ENCODE peak calls at places on chromosome 5, in ten cellular contexts. Y, J, B, V, W, H, I, Q, D and Z are unnamed samples.
A peak's percentile ranks its signal among the peaks of the same experiment; 100 is the strongest.

GRCh38 chr5:104942735-104943134 is 1380.1 kb upstream of the NUDT12 start:
- DNase-seq in Y (no peak), B (no peak), H (no peak), D (no peak), V (no peak), Q (no peak), I (no peak), W (no peak), J (no peak), Z (no peak)

GRCh38 chr5:19739691-19740090 is 248.3 kb downstream of the CDH18 start:
- DNase-seq in W (no peak), I (no peak), D (peak; percentile 16), B (no peak), V (no peak), J (peak; percentile 25), Q (no peak), H (no peak), Y (no peak), Z (no peak)

GRCh38 chr5:129460951-129461815 is 1.1 kb downstream of the ADAMTS19 start:
- DNase-seq in V (peak; percentile 63), W (peak; percentile 25), Y (peak; percentile 28), I (peak; percentile 4), D (peak; percentile 71), J (no peak), H (no peak), B (peak; percentile 45), Q (peak; percentile 51), Z (peak; percentile 86)

GRCh38 chr5:115109388-115109787 is 60.3 kb downstream of the TRIM36 start:
- DNase-seq in V (no peak), W (no peak), B (no peak), I (no peak), Y (no peak), D (no peak), Q (no peak), J (no peak), H (no peak), Z (no peak)

GRCh38 chr5:81884871-81885270 is 87.0 kb upstream of the ATG10 start:
- DNase-seq in W (no peak), Y (no peak), Q (no peak), V (no peak), B (no peak), J (no peak), H (no peak), D (no peak), I (no peak), Z (no peak)

GRCh38 chr5:116492776-116493175 is 81.8 kb downstream of the SEMA6A start:
- DNase-seq in B (no peak), Q (no peak), V (no peak), W (no peak), D (peak; percentile 46), J (no peak), I (no peak), H (no peak), Y (no peak), Z (no peak)

GRCh38 chr5:114390431-114390830 is 28.6 kb downstream of the KCNN2 start:
- DNase-seq in I (no peak), B (no peak), D (no peak), V (no peak), J (no peak), H (no peak), Q (no peak), Y (no peak), W (no peak), Z (no peak)

GRCh38 chr5:172447646-172448365 is 6.5 kb downstream of the SH3PXD2B start:
- DNase-seq in H (no peak), Q (no peak), J (no peak), D (no peak), Y (no peak), V (no peak), I (no peak), B (no peak), W (peak; percentile 17), Z (no peak)

GRCh38 chr5:14251733-14252132 is 108.6 kb downstream of the TRIO start:
- DNase-seq in Q (no peak), H (no peak), W (no peak), D (no peak), B (no peak), J (no peak), I (no peak), Y (no peak), V (no peak), Z (no peak)

GRCh38 chr5:169299651-169300467 is 1.1 kb downstream of the SLIT3 start:
- DNase-seq in Y (peak; percentile 32), D (no peak), J (no peak), W (no peak), I (no peak), B (no peak), V (peak; percentile 73), Q (no peak), H (no peak), Z (no peak)

GRCh38 chr5:66323142-66323890 is 179.2 kb downstream of the SREK1 start:
- DNase-seq in J (no peak), V (no peak), D (peak; percentile 72), W (no peak), Q (no peak), Y (no peak), B (no peak), I (no peak), H (no peak), Z (no peak)

GRCh38 chr5:14871084-14871572 is 450 bp downstream of the ANKH start:
- DNase-seq in J (no peak), Y (no peak), I (peak; percentile 14), B (peak; percentile 41), W (peak; percentile 35), Q (no peak), H (no peak), V (peak; percentile 68), D (no peak), Z (peak; percentile 29)

GRCh38 chr5:172904643-172905345 is 54.4 kb upstream of the RPL26L1 start:
- DNase-seq in Y (no peak), I (no peak), W (peak; percentile 62), B (peak; percentile 89), H (no peak), V (peak; percentile 96), D (peak; percentile 58), J (peak; percentile 54), Q (peak; percentile 96), Z (peak; percentile 89)

GRCh38 chr5:132459031-132459982 is 31.3 kb downstream of the IRF1 start:
- DNase-seq in V (peak; percentile 60), J (no peak), H (no peak), Y (no peak), I (peak; percentile 64), Q (peak; percentile 49), D (no peak), W (no peak), B (peak; percentile 60), Z (no peak)

GRCh38 chr5:41406944-41407343 is 103.5 kb downstream of the PLCXD3 start:
- DNase-seq in V (no peak), J (no peak), H (no peak), Y (no peak), B (no peak), Q (no peak), W (no peak), I (no peak), D (no peak), Z (no peak)

GRCh38 chr5:151153766-151154272 is 3.8 kb downstream of the ANXA6 start:
- DNase-seq in I (no peak), J (no peak), Y (no peak), B (no peak), V (no peak), D (no peak), W (no peak), Q (no peak), H (no peak), Z (no peak)
- H3K4me1 ChIP-seq in I (peaks cover 23% of the 10 kb centered on the region), J (peaks cover 54% of the 10 kb centered on the region), Y (peaks cover 17% of the 10 kb centered on the region), B (peaks cover 43% of the 10 kb centered on the region), V (peaks cover 80% of the 10 kb centered on the region), D (peaks cover 48% of the 10 kb centered on the region), W (peaks cover 33% of the 10 kb centered on the region), Q (peaks cover 98% of the 10 kb centered on the region), H (peaks cover 13% of the 10 kb centered on the region), Z (peaks cover 80% of the 10 kb centered on the region)

GRCh38 chr5:34487202-34487879 is 168.8 kb upstream of the RAI14 start:
- DNase-seq in H (no peak), Q (peak; percentile 64), B (no peak), W (no peak), J (no peak), D (no peak), I (no peak), V (no peak), Y (no peak), Z (peak; percentile 72)
- TF ChIP-seq EP300 in H (no peak), Q (no peak), B (no peak), W (no peak), J (no peak), D (peak; percentile 35), I (no peak), V (no peak), Y (no peak), Z (no peak)

DNA sequence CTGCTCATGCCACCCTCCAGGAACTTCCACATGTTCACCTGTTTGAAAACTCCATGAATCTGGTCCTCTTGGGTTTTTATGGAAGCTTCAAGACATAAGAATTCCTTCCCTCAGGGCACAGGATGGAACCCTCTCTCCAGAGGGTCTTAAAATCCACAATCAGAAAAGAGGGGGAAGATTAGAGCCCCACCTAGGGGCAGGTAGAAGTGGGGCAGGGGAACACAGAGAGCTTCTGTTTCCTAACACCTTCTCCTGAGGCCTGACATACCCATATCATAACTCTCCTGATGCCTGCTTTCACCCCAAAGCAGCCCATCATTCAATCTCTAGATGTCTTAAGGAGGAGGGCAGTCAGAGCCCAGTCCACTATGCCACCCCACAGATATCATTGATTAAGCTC is 1087.7 kb upstream of the ARRDC3 start:
- DNase-seq in H (no peak), V (no peak), B (no peak), Y (no peak), I (no peak), Q (no peak), D (no peak), W (no peak), J (no peak), Z (no peak)
- TF ChIP-seq CTCF in H (peak; percentile 35), V (no peak), B (no peak), Y (no peak), I (no peak), Q (no peak), D (no peak), W (no peak), J (no peak), Z (no peak)

GRCh38 chr5:150312518-150312917 is 9.8 kb upstream of the ARSI start:
- DNase-seq in V (no peak), B (no peak), W (no peak), I (no peak), J (no peak), H (no peak), Q (no peak), Y (no peak), D (no peak), Z (no peak)

GRCh38 chr5:150313501-150313900 is 10.8 kb upstream of the ARSI start:
- DNase-seq in H (no peak), V (no peak), Y (no peak), Q (no peak), J (no peak), I (no peak), W (no peak), B (no peak), D (no peak), Z (no peak)

GRCh38 chr5:150315245-150315644 is 12.5 kb upstream of the ARSI start:
- DNase-seq in Y (no peak), J (no peak), D (no peak), V (no peak), H (no peak), Q (no peak), I (no peak), W (no peak), B (no peak), Z (no peak)

GRCh38 chr5:150311015-150311692 is 8.4 kb upstream of the ARSI start:
- DNase-seq in W (no peak), V (no peak), Q (no peak), Y (no peak), D (no peak), H (no peak), J (no peak), I (no peak), B (no peak), Z (no peak)

GRCh38 chr5:150313921-150314716 is 11.4 kb upstream of the ARSI start:
- DNase-seq in Q (no peak), J (no peak), Y (no peak), W (no peak), B (no peak), D (no peak), V (no peak), H (no peak), I (no peak), Z (no peak)
- H3K4me1 ChIP-seq in Q (no peaks in the 10 kb centered on the region), J (peaks cover 11% of the 10 kb centered on the region), Y (peaks cover 44% of the 10 kb centered on the region), W (no peaks in the 10 kb centered on the region), B (no peaks in the 10 kb centered on the region), D (peaks cover 31% of the 10 kb centered on the region), V (no peaks in the 10 kb centered on the region), H (peaks cover 2% of the 10 kb centered on the region), I (no peaks in the 10 kb centered on the region), Z (no peaks in the 10 kb centered on the region)